ENCODE peak calls at places on chromosome 6, in five cellular contexts. S, O, Q, G and H are unnamed samples.
A peak's percentile ranks its signal among the peaks of the same experiment; 100 is the strongest.

GRCh38 chr6:145491126-145491525 is 244.2 kb downstream of the EPM2A start:
- DNase-seq in O (no peak), S (no peak), Q (peak; percentile 27), G (no peak), H (no peak)

GRCh38 chr6:151425561-151425960 is 26.4 kb downstream of the RMND1 start:
- DNase-seq in G (no peak), O (no peak), S (no peak), Q (no peak), H (no peak)

GRCh38 chr6:166760288-166760687 is 133.2 kb upstream of the RPS6KA2 start:
- DNase-seq in G (no peak), O (no peak), Q (no peak), S (no peak), H (no peak)

GRCh38 chr6:3316363-3316762 is 57.6 kb downstream of the PSMG4 start:
- DNase-seq in S (no peak), O (no peak), Q (peak; percentile 33), G (no peak), H (no peak)

GRCh38 chr6:142929751-142930358 is 15.1 kb downstream of the HIVEP2 start:
- DNase-seq in G (no peak), Q (no peak), O (no peak), S (no peak), H (peak; percentile 24)

GRCh38 chr6:10668126-10668917 is 26.1 kb downstream of the C6orf52 start:
- DNase-seq in S (no peak), O (no peak), Q (no peak), G (no peak), H (no peak)

GRCh38 chr6:13769655-13770053 is 44.7 kb downstream of the MCUR1 start:
- DNase-seq in Q (no peak), G (no peak), S (no peak), O (no peak), H (no peak)

GRCh38 chr6:156848533-156848932 is 71.4 kb downstream of the ARID1B start:
- DNase-seq in S (no peak), G (no peak), O (peak; percentile 84), Q (peak; percentile 84), H (no peak)

GRCh38 chr6:29797120-29797519 is 30.5 kb upstream of the HLA-G start:
- DNase-seq in Q (peak; percentile 38), G (peak; percentile 7), S (no peak), O (no peak), H (peak; percentile 12)

GRCh38 chr6:72238900-72239299 is 352.6 kb downstream of the RIMS1 start:
- DNase-seq in G (peak; percentile 12), O (no peak), Q (no peak), S (no peak), H (no peak)

GRCh38 chr6:117345292-117345610 is 79.9 kb downstream of the VGLL2 start:
- DNase-seq in G (no peak), Q (no peak), S (no peak), O (no peak), H (no peak)

GRCh38 chr6:165985281-165985925 is 182.2 kb downstream of the TBXT start:
- DNase-seq in G (no peak), S (no peak), Q (no peak), O (no peak), H (no peak)

GRCh38 chr6:150456466-150456865 is 87.7 kb downstream of the IYD start:
- DNase-seq in O (no peak), Q (no peak), G (no peak), S (no peak), H (no peak)

GRCh38 chr6:106253731-106254130 is 71.8 kb downstream of the ATG5 start:
- DNase-seq in Q (no peak), S (no peak), G (no peak), O (no peak), H (peak; percentile 82)

GRCh38 chr6:133551436-133551835 is 310.3 kb downstream of the EYA4 start:
- DNase-seq in Q (no peak), S (no peak), G (no peak), O (no peak), H (no peak)

GRCh38 chr6:17167327-17167979 is 65.6 kb downstream of the STMND1 start:
- DNase-seq in G (peak; percentile 49), O (peak; percentile 48), Q (no peak), S (no peak), H (peak; percentile 64)

GRCh38 chr6:138493413-138493812 is 5.9 kb downstream of the NHSL1 start:
- DNase-seq in G (peak; percentile 25), S (peak; percentile 73), O (no peak), Q (no peak), H (peak; percentile 64)

GRCh38 chr6:152034631-152035030 is 227.1 kb downstream of the ESR1 start:
- DNase-seq in S (no peak), Q (no peak), O (no peak), G (no peak), H (no peak)

GRCh38 chr6:52573295-52573694 is 3.6 kb downstream of the TRAM2 start:
- DNase-seq in S (no peak), O (no peak), Q (no peak), G (no peak), H (peak; percentile 74)
- H3K4me3 ChIP-seq in S (no peak overlapping the region), O (no peak overlapping the region), Q (peak overlapping the region; percentile 70), G (peak overlapping the region; percentile 97), H (peak overlapping the region; percentile 96)

GRCh38 chr6:109445382-109445781 is 4.9 kb downstream of the SMPD2 start:
- DNase-seq in O (no peak), S (no peak), Q (no peak), G (no peak), H (no peak)

GRCh38 chr6:109443425-109443950 is 3.0 kb downstream of the SMPD2 start:
- DNase-seq in O (no peak), G (no peak), Q (peak; percentile 64), S (peak; percentile 14), H (no peak)

GRCh38 chr6:109441069-109441816 is 719 bp downstream of the SMPD2 start:
- DNase-seq in G (no peak), S (peak; percentile 54), Q (peak; percentile 80), O (peak; percentile 43), H (peak; percentile 40)

GRCh38 chr6:109442393-109442924 is 1.9 kb downstream of the SMPD2 start:
- DNase-seq in G (no peak), O (no peak), S (no peak), Q (peak; percentile 63), H (no peak)

DNA sequence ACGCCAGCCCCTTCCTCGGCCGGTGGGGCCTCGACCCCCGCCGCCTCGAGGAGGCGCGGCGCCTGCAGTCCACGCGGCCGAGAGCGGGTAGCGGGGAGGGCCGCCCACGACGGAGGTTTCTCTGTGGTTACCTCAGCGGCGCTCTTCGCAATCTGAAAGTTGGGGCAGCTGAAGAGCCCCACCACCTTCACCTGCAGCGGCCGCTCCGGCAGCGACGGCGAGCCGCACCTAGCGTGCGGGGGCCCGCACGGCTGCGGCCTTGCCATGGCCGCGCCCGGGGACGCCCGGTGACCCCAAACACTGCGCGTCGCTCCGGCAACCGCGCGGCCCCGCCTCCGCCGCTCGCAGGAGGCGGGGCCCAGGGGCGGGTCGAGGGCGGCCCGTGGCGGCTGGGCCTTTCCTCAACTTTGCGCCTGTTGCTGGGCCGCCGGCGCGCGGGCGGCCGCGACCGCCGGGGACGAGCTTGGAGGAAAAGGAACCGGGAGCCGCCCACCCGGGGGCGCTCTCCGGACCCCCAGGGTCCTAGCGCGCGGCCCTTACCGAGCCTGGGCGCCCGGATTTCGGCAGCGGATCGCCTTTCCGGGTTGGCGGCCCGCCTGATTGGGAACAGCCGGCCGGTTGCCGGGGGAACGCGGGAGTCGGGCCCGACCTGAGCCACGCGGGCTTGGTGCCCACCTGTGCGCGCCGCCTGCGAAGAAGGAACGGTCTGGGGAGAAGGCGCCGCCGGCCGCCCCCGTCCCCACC is at the start of the genes PPIL6 and SMPD2:
- DNase-seq in G (peak; percentile 81), S (peak; percentile 83), O (peak; percentile 90), Q (peak; percentile 94), H (peak; percentile 88)
- TF ChIP-seq CTCF in G (peak; percentile 31), S (no peak), O (peak; percentile 45), Q (peak; percentile 23), H (peak; percentile 25)

DNA sequence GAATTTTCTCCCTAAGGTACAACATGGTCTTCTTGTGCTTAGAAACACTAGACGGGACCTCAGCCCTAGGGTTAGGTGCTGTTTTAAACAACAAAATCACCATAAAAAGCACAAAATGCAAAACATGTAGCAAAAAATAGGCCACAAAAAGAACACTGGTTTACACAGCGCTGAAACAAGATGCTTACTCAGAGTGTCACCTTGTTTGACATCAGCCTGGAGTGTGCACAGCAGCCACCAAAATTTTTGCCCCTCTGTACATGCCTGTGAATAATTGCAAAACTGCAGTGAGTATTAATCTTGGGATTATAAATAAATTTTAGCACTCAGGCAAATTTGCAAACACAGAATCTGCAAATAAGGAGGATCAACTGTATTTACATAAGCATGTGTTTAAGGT is 110.1 kb downstream of the PLG start:
- DNase-seq in O (no peak), S (no peak), G (no peak), Q (no peak), H (no peak)
- H3K4me3 ChIP-seq in O (no peak overlapping the region), S (no peak overlapping the region), G (no peak overlapping the region), Q (no peak overlapping the region), H (no peak overlapping the region)

DNA sequence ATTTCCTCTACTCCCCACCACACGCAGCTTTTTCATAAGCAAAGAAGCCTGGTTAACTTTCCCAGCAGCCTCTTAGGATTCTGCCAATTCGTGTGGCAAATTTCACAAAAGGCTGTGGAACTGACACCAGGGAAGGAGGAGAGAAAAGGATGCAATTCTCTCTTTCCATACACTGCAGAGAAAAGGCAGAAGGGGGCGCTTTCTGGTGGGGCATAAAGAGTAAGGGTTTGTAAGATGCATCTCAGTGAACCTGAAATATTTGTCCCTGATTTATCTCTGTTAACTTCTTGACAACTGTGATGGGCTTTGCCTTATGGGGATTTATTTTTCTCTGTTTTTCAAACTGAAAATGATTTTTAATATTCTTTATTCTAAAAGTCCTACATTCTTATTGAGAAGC is 45.5 kb upstream of the GLP1R start:
- DNase-seq in G (no peak), Q (no peak), O (no peak), S (no peak), H (no peak)
- TF ChIP-seq CTCF in G (peak; percentile 53), Q (no peak), O (peak; percentile 41), S (no peak), H (peak; percentile 16)

GRCh38 chr6:43273707-43274106 is 24.4 kb upstream of the SLC22A7 start:
- DNase-seq in Q (no peak), O (no peak), G (no peak), S (no peak), H (no peak)

GRCh38 chr6:43275782-43276179 is 22.3 kb upstream of the SLC22A7 start:
- DNase-seq in O (no peak), Q (no peak), S (no peak), G (no peak), H (no peak)

GRCh38 chr6:43276180-43277082 is 21.6 kb upstream of the SLC22A7 start:
- DNase-seq in Q (no peak), G (no peak), S (no peak), O (no peak), H (peak; percentile 15)

GRCh38 chr6:43274127-43274915 is 23.7 kb upstream of the SLC22A7 start:
- DNase-seq in G (no peak), O (no peak), S (no peak), Q (no peak), H (no peak)

GRCh38 chr6:43274916-43275597 is 23.0 kb upstream of the SLC22A7 start:
- DNase-seq in Q (no peak), S (no peak), G (no peak), O (no peak), H (no peak)
- H3K4me3 ChIP-seq in Q (peak overlapping the region; percentile 29), S (peak overlapping the region; percentile 1), G (peak overlapping the region; percentile 27), O (peak overlapping the region; percentile 64), H (peak overlapping the region; percentile 37)

GRCh38 chr6:149316740-149317655 is 514 bp upstream of the TAB2 start:
- DNase-seq in S (peak; percentile 85), G (peak; percentile 88), Q (peak; percentile 94), O (peak; percentile 92), H (peak; percentile 92)
- TF ChIP-seq CTCF in S (no peak), G (no peak), Q (no peak), O (no peak), H (no peak)